ENCODE peak calls at places on chromosomes 16 and 17, in six cellular contexts. W is activated CD4-positive, alpha-beta T cell treated with anti-CD3 and anti-CD28 coated beads, Interleukin-2, amount 10 ng/mL, durations not matched to agents 24 days and 14 days; Z is NCI-H2171 treated with DMSO at 0.1 percent for 48 hours; H is stimulated activated CD4-positive, alpha-beta T cell treated with anti-CD3 and anti-CD28 coated beads, Interleukin-2, amount 100 ng/mL, for 48 hours; M is GM12865; P is mucosa of descending colon. T is an unnamed sample.

GRCh38 chr16:48161906-48162305 is 6.1 kb upstream of the ABCC12 start:
- DNase-seq in Z (peak; percentile 52), W (no peak), H (no peak), M (no peak), P (no peak), T (no peak)

GRCh38 chr16:47045023-47045422 is 71.5 kb upstream of the DNAJA2 start:
- DNase-seq in M (no peak), P (no peak), H (no peak), Z (no peak), W (no peak), T (no peak)

GRCh38 chr16:894136-894535 is 76.6 kb downstream of the LMF1 start:
- DNase-seq in M (peak; percentile 2), Z (no peak), H (no peak), W (no peak), P (no peak), T (no peak)

GRCh38 chr16:89476811-89477261 is 13.5 kb downstream of the ANKRD11 start:
- DNase-seq in H (no peak), Z (peak; percentile 73), M (peak; percentile 67), P (no peak), W (no peak), T (no peak)

GRCh38 chr17:73228748-73229236 is 32.9 kb downstream of the CPSF4L start:
- DNase-seq in P (peak; percentile 68), W (peak; percentile 63), H (no peak), Z (no peak), M (peak; percentile 68), T (no peak)

GRCh38 chr17:59154335-59154720 is 658 bp downstream of the SKA2 start:
- DNase-seq in W (peak; percentile 84), Z (peak; percentile 89), M (peak; percentile 51), H (no peak), P (peak; percentile 45), T (peak; percentile 10)

GRCh38 chr16:53912155-53912554 is 208.2 kb downstream of the FTO start:
- DNase-seq in P (no peak), Z (no peak), H (no peak), W (peak; percentile 86), M (peak; percentile 7), T (peak; percentile 64)

GRCh38 chr17:38429476-38430100 is 1.3 kb downstream of the ARHGAP23 start:
- DNase-seq in H (no peak), W (no peak), P (no peak), Z (no peak), M (no peak), T (no peak)